ENCODE peak calls at places on chromosomes 4 and X, in seven cellular contexts. One of them, this sample, is unnamed.

GRCh38 chr4:53068755-53069154 is 206.6 kb downstream of the RASL11B start:
- DNase-seq in AG04449: no peak
- DNase-seq in ascending aorta: no peak
- DNase-seq in AG04450: no peak
- DNase-seq in K562: no peak
- DNase-seq in foreskin fibroblast: no peak
- DNase-seq in heart right ventricle: no peak
- DNase-seq in this sample: no peak

GRCh38 chr4:3201718-3202702 is 46.9 kb upstream of the MSANTD1 start:
- DNase-seq in K562: no peak
- DNase-seq in AG04449: no peak
- DNase-seq in ascending aorta: no peak
- DNase-seq in heart right ventricle: no peak
- DNase-seq in foreskin fibroblast: peak; percentile 32
- DNase-seq in AG04450: peak; percentile 20
- DNase-seq in this sample: no peak

GRCh38 chr4:38310446-38311043 is 350.3 kb downstream of the PTTG2 start:
- DNase-seq in AG04450: no peak
- DNase-seq in K562: no peak
- DNase-seq in heart right ventricle: no peak
- DNase-seq in foreskin fibroblast: no peak
- DNase-seq in AG04449: no peak
- DNase-seq in ascending aorta: no peak
- DNase-seq in this sample: no peak

GRCh38 chrX:13087322-13088154 is 43.1 kb upstream of the FAM9C start:
- DNase-seq in foreskin fibroblast: no peak
- DNase-seq in K562: no peak
- DNase-seq in AG04450: no peak
- DNase-seq in heart right ventricle: no peak
- DNase-seq in AG04449: no peak
- DNase-seq in ascending aorta: no peak
- DNase-seq in this sample: no peak

GRCh38 chr4:64095398-64095797 is 313.9 kb downstream of the TECRL start:
- DNase-seq in K562: no peak
- DNase-seq in ascending aorta: no peak
- DNase-seq in heart right ventricle: no peak
- DNase-seq in AG04449: no peak
- DNase-seq in foreskin fibroblast: no peak
- DNase-seq in AG04450: no peak
- DNase-seq in this sample: no peak

GRCh38 chr4:98027827-98028226 is 115.4 kb downstream of the STPG2 start:
- DNase-seq in AG04449: no peak
- DNase-seq in heart right ventricle: no peak
- DNase-seq in K562: no peak
- DNase-seq in AG04450: no peak
- DNase-seq in ascending aorta: no peak
- DNase-seq in foreskin fibroblast: no peak
- DNase-seq in this sample: no peak

GRCh38 chr4:20253799-20254409 is 2.2 kb downstream of the SLIT2 start:
- DNase-seq in AG04450: no peak
- DNase-seq in K562: no peak
- DNase-seq in AG04449: no peak
- DNase-seq in heart right ventricle: no peak
- DNase-seq in ascending aorta: peak; percentile 67
- DNase-seq in foreskin fibroblast: peak; percentile 46
- DNase-seq in this sample: no peak

GRCh38 chrX:81120270-81120935 is 81.3 kb downstream of the HMGN5 start:
- DNase-seq in heart right ventricle: no peak
- DNase-seq in AG04450: no peak
- DNase-seq in foreskin fibroblast: no peak
- DNase-seq in ascending aorta: no peak
- DNase-seq in AG04449: no peak
- DNase-seq in K562: no peak
- DNase-seq in this sample: no peak

GRCh38 chrX:39733745-39734144 is 364.0 kb downstream of the BCOR start:
- DNase-seq in heart right ventricle: no peak
- DNase-seq in AG04450: no peak
- DNase-seq in K562: no peak
- DNase-seq in ascending aorta: no peak
- DNase-seq in AG04449: no peak
- DNase-seq in foreskin fibroblast: no peak
- DNase-seq in this sample: no peak

GRCh38 chr4:4641661-4642180 is 99.9 kb upstream of the STX18 start:
- DNase-seq in foreskin fibroblast: no peak
- DNase-seq in AG04450: no peak
- DNase-seq in AG04449: no peak
- DNase-seq in K562: no peak
- DNase-seq in ascending aorta: no peak
- DNase-seq in heart right ventricle: no peak
- DNase-seq in this sample: no peak
- TF ChIP-seq CTCF in foreskin fibroblast: no peak
- TF ChIP-seq CTCF in AG04450: no peak
- TF ChIP-seq CTCF in AG04449: no peak
- TF ChIP-seq CTCF in K562: no peak
- TF ChIP-seq CTCF in ascending aorta: no peak
- TF ChIP-seq CTCF in heart right ventricle: no peak
- TF ChIP-seq CTCF in this sample: no peak

GRCh38 chr4:112251044-112251632 is 19.6 kb downstream of the AP1AR start:
- DNase-seq in ascending aorta: no peak
- DNase-seq in AG04450: no peak
- DNase-seq in AG04449: no peak
- DNase-seq in K562: no peak
- DNase-seq in heart right ventricle: no peak
- DNase-seq in foreskin fibroblast: no peak
- DNase-seq in this sample: no peak

GRCh38 chr4:112247021-112247420 is 15.4 kb downstream of the AP1AR start:
- DNase-seq in AG04449: no peak
- DNase-seq in AG04450: no peak
- DNase-seq in foreskin fibroblast: no peak
- DNase-seq in ascending aorta: no peak
- DNase-seq in heart right ventricle: no peak
- DNase-seq in K562: no peak
- DNase-seq in this sample: no peak

GRCh38 chr4:112245383-112245782 is 13.8 kb downstream of the AP1AR start:
- DNase-seq in ascending aorta: no peak
- DNase-seq in K562: no peak
- DNase-seq in foreskin fibroblast: no peak
- DNase-seq in AG04450: no peak
- DNase-seq in AG04449: no peak
- DNase-seq in heart right ventricle: no peak
- DNase-seq in this sample: no peak
- TF ChIP-seq CTCF in ascending aorta: no peak
- TF ChIP-seq CTCF in K562: no peak
- TF ChIP-seq CTCF in foreskin fibroblast: no peak
- TF ChIP-seq CTCF in AG04450: peak; percentile 38
- TF ChIP-seq CTCF in AG04449: no peak
- TF ChIP-seq CTCF in heart right ventricle: no peak
- TF ChIP-seq CTCF in this sample: no peak

GRCh38 chr4:8165374-8165896 is 6.8 kb upstream of the ABLIM2 start:
- DNase-seq in AG04449: no peak
- DNase-seq in AG04450: no peak
- DNase-seq in ascending aorta: no peak
- DNase-seq in K562: no peak
- DNase-seq in foreskin fibroblast: no peak
- DNase-seq in heart right ventricle: no peak
- DNase-seq in this sample: no peak
- TF ChIP-seq CTCF in AG04449: no peak
- TF ChIP-seq CTCF in AG04450: no peak
- TF ChIP-seq CTCF in ascending aorta: no peak
- TF ChIP-seq CTCF in K562: no peak
- TF ChIP-seq CTCF in foreskin fibroblast: no peak
- TF ChIP-seq CTCF in heart right ventricle: no peak
- TF ChIP-seq CTCF in this sample: no peak

GRCh38 chr4:7195546-7196282 is 3.4 kb downstream of the SORCS2 start:
- DNase-seq in foreskin fibroblast: peak; percentile 69
- DNase-seq in K562: no peak
- DNase-seq in heart right ventricle: no peak
- DNase-seq in AG04449: peak; percentile 42
- DNase-seq in ascending aorta: peak; percentile 52
- DNase-seq in AG04450: no peak
- DNase-seq in this sample: no peak
- TF ChIP-seq CTCF in foreskin fibroblast: no peak
- TF ChIP-seq CTCF in K562: no peak
- TF ChIP-seq CTCF in heart right ventricle: no peak
- TF ChIP-seq CTCF in AG04449: no peak
- TF ChIP-seq CTCF in ascending aorta: no peak
- TF ChIP-seq CTCF in AG04450: no peak
- TF ChIP-seq CTCF in this sample: no peak

GRCh38 chrX:46386511-46386910 is 158.7 kb downstream of the ZNF674 start:
- DNase-seq in heart right ventricle: no peak
- DNase-seq in AG04449: no peak
- DNase-seq in AG04450: no peak
- DNase-seq in ascending aorta: no peak
- DNase-seq in K562: no peak
- DNase-seq in foreskin fibroblast: no peak
- DNase-seq in this sample: no peak
- TF ChIP-seq CTCF in heart right ventricle: no peak
- TF ChIP-seq CTCF in AG04449: no peak
- TF ChIP-seq CTCF in AG04450: peak; percentile 34
- TF ChIP-seq CTCF in ascending aorta: no peak
- TF ChIP-seq CTCF in K562: no peak
- TF ChIP-seq CTCF in foreskin fibroblast: peak; percentile 6
- TF ChIP-seq CTCF in this sample: peak; percentile 19

DNA sequence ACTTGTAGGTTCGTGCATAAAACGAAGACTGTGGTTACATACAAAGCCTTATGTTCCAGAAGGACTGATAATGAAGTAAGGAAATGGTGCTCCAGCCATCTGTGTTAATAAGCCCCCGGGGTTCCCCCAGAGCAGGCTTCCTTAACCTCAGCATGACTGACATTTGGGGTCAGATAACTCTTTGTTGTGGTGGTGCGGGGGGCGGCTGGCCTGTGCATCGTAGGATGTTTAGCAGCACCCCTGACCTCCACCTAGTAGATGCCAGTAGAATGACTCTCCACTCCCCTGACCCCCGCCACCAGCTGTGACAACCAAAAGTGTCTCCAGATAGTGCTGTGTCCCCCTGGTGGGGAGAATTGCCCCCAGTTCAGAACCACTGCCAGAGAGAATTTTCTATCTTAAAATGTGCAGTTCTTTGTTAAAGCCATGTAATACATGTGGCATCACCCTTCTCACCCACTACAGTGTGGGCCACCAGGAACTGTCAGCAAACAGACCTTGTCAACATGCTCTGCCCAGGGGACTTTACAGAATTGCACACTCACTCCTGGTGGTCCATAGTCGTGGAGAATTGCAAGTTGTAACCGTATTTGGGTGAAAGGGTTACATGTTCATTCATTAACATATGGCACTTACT is 7.5 kb downstream of the SH3KBP1 start:
- DNase-seq in AG04450: no peak
- DNase-seq in foreskin fibroblast: no peak
- DNase-seq in ascending aorta: no peak
- DNase-seq in AG04449: no peak
- DNase-seq in heart right ventricle: no peak
- DNase-seq in K562: no peak
- DNase-seq in this sample: no peak
- TF ChIP-seq CTCF in AG04450: no peak
- TF ChIP-seq CTCF in foreskin fibroblast: no peak
- TF ChIP-seq CTCF in ascending aorta: no peak
- TF ChIP-seq CTCF in AG04449: no peak
- TF ChIP-seq CTCF in heart right ventricle: no peak
- TF ChIP-seq CTCF in K562: no peak
- TF ChIP-seq CTCF in this sample: no peak

GRCh38 chr4:23934915-23935314 is 45.1 kb upstream of the PPARGC1A start:
- DNase-seq in heart right ventricle: peak; percentile 74
- DNase-seq in K562: no peak
- DNase-seq in foreskin fibroblast: peak; percentile 95
- DNase-seq in AG04449: peak; percentile 83
- DNase-seq in AG04450: peak; percentile 73
- DNase-seq in ascending aorta: peak; percentile 67
- DNase-seq in this sample: peak; percentile 77
- TF ChIP-seq CTCF in heart right ventricle: no peak
- TF ChIP-seq CTCF in K562: no peak
- TF ChIP-seq CTCF in foreskin fibroblast: no peak
- TF ChIP-seq CTCF in AG04449: no peak
- TF ChIP-seq CTCF in AG04450: no peak
- TF ChIP-seq CTCF in ascending aorta: no peak
- TF ChIP-seq CTCF in this sample: no peak

GRCh38 chr4:10089346-10089745 is 27.3 kb downstream of the WDR1 start:
- DNase-seq in ascending aorta: no peak
- DNase-seq in heart right ventricle: no peak
- DNase-seq in AG04449: no peak
- DNase-seq in AG04450: no peak
- DNase-seq in K562: no peak
- DNase-seq in foreskin fibroblast: no peak
- DNase-seq in this sample: no peak
- TF ChIP-seq CTCF in ascending aorta: no peak
- TF ChIP-seq CTCF in heart right ventricle: peak; percentile 27
- TF ChIP-seq CTCF in AG04449: peak; percentile 25
- TF ChIP-seq CTCF in AG04450: peak; percentile 37
- TF ChIP-seq CTCF in K562: peak; percentile 2
- TF ChIP-seq CTCF in foreskin fibroblast: peak; percentile 29
- TF ChIP-seq CTCF in this sample: peak; percentile 15

DNA sequence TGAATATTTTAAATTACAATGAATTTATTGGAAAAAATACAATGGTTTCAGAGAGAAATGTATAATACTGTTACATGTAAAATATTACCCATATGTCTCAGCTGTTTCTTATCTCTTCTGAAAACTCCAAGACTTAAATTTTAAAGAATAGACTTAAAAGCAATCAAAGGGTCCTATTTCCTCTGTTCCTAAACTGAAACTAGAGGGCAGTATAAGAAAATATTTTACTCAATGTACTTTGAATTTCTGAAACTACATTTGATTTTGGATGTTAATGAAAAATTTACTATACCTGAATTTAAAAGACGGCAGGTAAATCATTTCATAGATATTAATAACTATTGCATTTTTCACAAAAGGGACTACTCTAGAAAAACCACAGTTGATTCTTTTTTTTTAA is 200.2 kb downstream of the LRBA start:
- DNase-seq in ascending aorta: no peak
- DNase-seq in AG04449: no peak
- DNase-seq in AG04450: no peak
- DNase-seq in heart right ventricle: no peak
- DNase-seq in foreskin fibroblast: no peak
- DNase-seq in K562: no peak
- DNase-seq in this sample: no peak
- TF ChIP-seq CTCF in ascending aorta: no peak
- TF ChIP-seq CTCF in AG04449: no peak
- TF ChIP-seq CTCF in AG04450: peak; percentile 30
- TF ChIP-seq CTCF in heart right ventricle: no peak
- TF ChIP-seq CTCF in foreskin fibroblast: no peak
- TF ChIP-seq CTCF in K562: no peak
- TF ChIP-seq CTCF in this sample: no peak

This sample was measured in AG09319.